ENCODE peak calls at places on chromosome 6, in four cellular contexts. C, Y, N and X are unnamed samples.

GRCh38 chr6:89079611-89080213 is 839 bp upstream of the PNRC1 start:
- DNase-seq in C (peak), Y (peak), N (no peak), X (no peak)

GRCh38 chr6:4185419-4185818 is 50.0 kb upstream of the ECI2 start:
- DNase-seq in C (no peak), Y (no peak), N (no peak), X (no peak)

GRCh38 chr6:11120273-11121005 is 8.9 kb upstream of the ERVFRD-1 start:
- DNase-seq in C (no peak), Y (no peak), N (no peak), X (no peak)

GRCh38 chr6:43052842-43053544 is 658 bp downstream of the CUL7 start:
- DNase-seq in C (no peak), Y (peak), N (no peak), X (no peak)

GRCh38 chr6:133961831-133962230 is 8.8 kb downstream of the TBPL1 start:
- DNase-seq in C (no peak), Y (no peak), N (no peak), X (no peak)

GRCh38 chr6:96301781-96302180 is 219.8 kb upstream of the UFL1 start:
- DNase-seq in C (no peak), Y (no peak), N (peak), X (no peak)

GRCh38 chr6:157289764-157290163 is 33.6 kb downstream of the TMEM242 start:
- DNase-seq in C (no peak), Y (no peak), N (no peak), X (no peak)

GRCh38 chr6:159945801-159946392 is 23.0 kb upstream of the IGF2R start:
- DNase-seq in C (no peak), Y (no peak), N (no peak), X (no peak)

GRCh38 chr6:131807644-131808459 is at the start of gene ENPP1:
- DNase-seq in C (peak), Y (peak), N (no peak), X (no peak)

GRCh38 chr6:140487586-140487985 is 1113.1 kb upstream of the CITED2 start:
- DNase-seq in C (no peak), Y (no peak), N (no peak), X (no peak)
- TF ChIP-seq CTCF in C (no peak), Y (no peak), N (no peak), X (no peak)

GRCh38 chr6:15274696-15275387 is 29.0 kb downstream of the JARID2 start:
- DNase-seq in C (peak), Y (no peak), N (no peak), X (no peak)
- TF ChIP-seq CTCF in C (no peak), Y (no peak), N (peak), X (no peak)

GRCh38 chr6:47079638-47080037 is 37.5 kb upstream of the ADGRF1 start:
- DNase-seq in C (no peak), Y (no peak), N (no peak), X (no peak)
- TF ChIP-seq CTCF in C (no peak), Y (no peak), N (peak), X (no peak)

GRCh38 chr6:5276596-5276995 is 15.3 kb downstream of the FARS2 start:
- DNase-seq in C (no peak), Y (no peak), N (no peak), X (no peak)

GRCh38 chr6:5278047-5278446 is 16.7 kb downstream of the FARS2 start:
- DNase-seq in C (no peak), Y (no peak), N (no peak), X (no peak)

GRCh38 chr6:5274231-5274630 is 12.9 kb downstream of the FARS2 start:
- DNase-seq in C (no peak), Y (no peak), N (no peak), X (no peak)

GRCh38 chr6:5277589-5277988 is 16.3 kb downstream of the FARS2 start:
- DNase-seq in C (no peak), Y (no peak), N (no peak), X (no peak)

DNA sequence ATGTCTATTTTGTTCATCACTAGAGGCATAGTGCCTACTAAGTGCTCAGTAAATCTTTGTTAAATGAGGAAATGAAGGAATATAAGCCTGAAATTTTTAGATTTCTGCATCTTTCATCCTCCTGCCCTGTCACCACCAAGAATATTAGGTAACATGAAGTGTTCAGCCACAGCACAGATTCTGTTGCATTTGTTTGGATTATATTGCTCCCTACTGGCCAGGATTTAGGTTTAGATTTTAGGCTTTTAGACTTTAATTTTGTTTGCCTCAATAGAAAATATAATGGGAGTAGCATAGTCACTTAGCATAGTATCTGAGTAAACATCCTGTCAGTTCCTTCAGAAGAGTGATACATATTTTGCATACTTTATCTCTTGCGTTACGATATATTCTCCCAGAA is 14.2 kb downstream of the FARS2 start:
- DNase-seq in C (no peak), Y (no peak), N (no peak), X (no peak)
- TF ChIP-seq CTCF in C (no peak), Y (no peak), N (no peak), X (no peak)

GRCh38 chr6:29752451-29753308 is 29.4 kb downstream of the HLA-F start:
- DNase-seq in C (peak), Y (peak), N (no peak), X (peak)

GRCh38 chr6:29750709-29751108 is 27.5 kb downstream of the HLA-F start:
- DNase-seq in C (no peak), Y (no peak), N (no peak), X (no peak)

GRCh38 chr6:29751480-29751879 is 28.2 kb downstream of the HLA-F start:
- DNase-seq in C (no peak), Y (no peak), N (no peak), X (no peak)

GRCh38 chr6:29755295-29755871 is 32.1 kb downstream of the HLA-F start:
- DNase-seq in C (no peak), Y (no peak), N (no peak), X (no peak)

GRCh38 chr6:29753309-29753644 is 30.0 kb downstream of the HLA-F start:
- DNase-seq in C (no peak), Y (no peak), N (no peak), X (no peak)
- TF ChIP-seq CTCF in C (no peak), Y (no peak), N (no peak), X (no peak)

GRCh38 chr6:13328076-13328874 is at the start of gene TBC1D7:
- DNase-seq in C (peak), Y (peak), N (peak), X (peak)
- TF ChIP-seq CTCF in C (no peak), Y (no peak), N (peak), X (peak)